ENCODE peak calls at places on chromosomes 12 and 14, in four cellular contexts. O, L, M and H are unnamed samples.
A peak's percentile ranks its signal among the peaks of the same experiment; 100 is the strongest.

GRCh38 chr14:101294136-101294535 is 267.2 kb upstream of the DIO3 start:
- DNase-seq in O (no peak), L (no peak), M (no peak), H (no peak)

GRCh38 chr12:30026621-30027234 is 243.0 kb upstream of the TMTC1 start:
- DNase-seq in L (no peak), O (no peak), M (no peak), H (no peak)

GRCh38 chr14:75559451-75560187 is 18.8 kb upstream of the FLVCR2 start:
- DNase-seq in L (no peak), M (no peak), O (no peak), H (no peak)

GRCh38 chr12:104121001-104121400 is 17.0 kb downstream of the NFYB start:
- DNase-seq in L (no peak), M (no peak), O (no peak), H (no peak)

GRCh38 chr12:62767506-62767905 is 167.4 kb downstream of the PPM1H start:
- DNase-seq in O (no peak), L (no peak), M (no peak), H (no peak)

GRCh38 chr12:19306366-19306765 is 132.9 kb upstream of the AEBP2 start:
- DNase-seq in M (no peak), L (no peak), O (peak; percentile 15), H (no peak)

GRCh38 chr12:77402726-77403125 is 337.4 kb upstream of the E2F7 start:
- DNase-seq in L (no peak), O (no peak), M (no peak), H (no peak)

GRCh38 chr14:49961270-49962222 is 68.7 kb downstream of the ARF6 start:
- DNase-seq in O (no peak), L (no peak), M (no peak), H (no peak)

GRCh38 chr12:49888461-49889151 is 15.1 kb downstream of the FAIM2 start:
- DNase-seq in L (no peak), O (no peak), M (no peak), H (no peak)

GRCh38 chr14:75531660-75532317 is 9.5 kb downstream of the BATF start:
- DNase-seq in M (no peak), O (no peak), L (peak; percentile 43), H (no peak)

GRCh38 chr12:56836800-56837663 is 73.9 kb downstream of the HSD17B6 start:
- DNase-seq in M (no peak), O (no peak), L (no peak), H (no peak)

GRCh38 chr12:96248532-96248931 is 54.4 kb downstream of the ELK3 start:
- DNase-seq in M (no peak), L (no peak), O (no peak), H (peak; percentile 72)

GRCh38 chr12:2140858-2141519 is 88.2 kb downstream of the CACNA1C start:
- DNase-seq in M (no peak), O (no peak), L (no peak), H (no peak)

GRCh38 chr12:47604474-47604873 is 101.4 kb downstream of the RPAP3 start:
- DNase-seq in O (no peak), L (no peak), M (no peak), H (no peak)

GRCh38 chr14:103535081-103535890 is 6.3 kb downstream of the TRMT61A start:
- DNase-seq in O (no peak), L (no peak), M (no peak), H (no peak)

GRCh38 chr12:13230500-13230899 is 34.0 kb downstream of the EMP1 start:
- DNase-seq in M (peak; percentile 33), L (no peak), O (no peak), H (no peak)

GRCh38 chr14:38255408-38255672 is 553 bp downstream of the CLEC14A start:
- DNase-seq in O (peak; percentile 64), L (no peak), M (no peak), H (peak; percentile 79)

GRCh38 chr12:101935769-101936741 is 58.7 kb downstream of the DRAM1 start:
- DNase-seq in L (no peak), M (peak; percentile 70), O (no peak), H (peak; percentile 92)

GRCh38 chr12:65430571-65431306 is 152.3 kb downstream of the MSRB3 start:
- DNase-seq in M (no peak), L (peak; percentile 32), O (no peak), H (no peak)